ENCODE peak calls at places on chromosomes 7 and 10, in four cellular contexts. B is kidney, N is dorsolateral prefrontal cortex, R is cardiac muscle cell. Z is an unnamed sample.

GRCh38 chr10:110356628-110357245 is 52.0 kb upstream of the SMNDC1 start:
- DNase-seq in B (peak), R (no peak), N (no peak), Z (no peak)

GRCh38 chr7:127677433-127678230 is 25.6 kb downstream of the SND1 start:
- DNase-seq in N (no peak), R (no peak), B (no peak), Z (no peak)

GRCh38 chr7:74527842-74528241 is 74.1 kb downstream of the GTF2IRD1 start:
- DNase-seq in B (no peak), R (no peak), N (no peak), Z (no peak)

GRCh38 chr10:93458821-93459257 is 23.3 kb downstream of the MYOF start:
- DNase-seq in B (peak), N (no peak), R (peak), Z (no peak)

GRCh38 chr7:142313528-142313927 is 55.7 kb upstream of the PRSS58 start:
- DNase-seq in B (no peak), N (no peak), R (no peak), Z (no peak)

GRCh38 chr10:48454302-48455054 is 148.0 kb downstream of the MAPK8 start:
- DNase-seq in B (peak), N (no peak), R (peak), Z (peak)

GRCh38 chr7:126715076-126715475 is 537.7 kb downstream of the GRM8 start:
- DNase-seq in N (no peak), R (no peak), B (no peak), Z (no peak)

GRCh38 chr7:66921918-66922486 is 977 bp downstream of the TMEM248 start:
- DNase-seq in B (no peak), R (peak), N (no peak), Z (no peak)

GRCh38 chr10:131830446-131831130 is 70.2 kb upstream of the PPP2R2D start:
- DNase-seq in R (peak), B (peak), N (no peak), Z (peak)

GRCh38 chr7:128812514-128813168 is 17.6 kb upstream of the FLNC start:
- DNase-seq in N (no peak), R (no peak), B (no peak), Z (no peak)

GRCh38 chr10:101778781-101779543 is 3.0 kb upstream of the FGF8 start:
- DNase-seq in B (peak), R (peak), N (no peak), Z (peak)

GRCh38 chr7:124171068-124171467 is 138.2 kb upstream of the TMEM229A start:
- DNase-seq in R (peak), N (peak), B (no peak), Z (no peak)

GRCh38 chr10:44925811-44926760 is 14.9 kb downstream of the TMEM72 start:
- DNase-seq in B (no peak), R (no peak), N (no peak), Z (no peak)

GRCh38 chr10:70247360-70247759 is 14.1 kb upstream of the PPA1 start:
- DNase-seq in N (no peak), B (no peak), R (no peak), Z (no peak)

GRCh38 chr10:68553138-68553537 is 7.0 kb upstream of the TET1 start:
- DNase-seq in N (no peak), R (no peak), B (no peak), Z (no peak)

GRCh38 chr10:59887972-59888640 is 18.2 kb downstream of the CCDC6 start:
- DNase-seq in B (no peak), N (no peak), R (no peak), Z (no peak)

GRCh38 chr7:44048031-44048795 is 3.7 kb downstream of the DBNL start:
- DNase-seq in N (no peak), B (no peak), R (no peak), Z (peak)

DNA sequence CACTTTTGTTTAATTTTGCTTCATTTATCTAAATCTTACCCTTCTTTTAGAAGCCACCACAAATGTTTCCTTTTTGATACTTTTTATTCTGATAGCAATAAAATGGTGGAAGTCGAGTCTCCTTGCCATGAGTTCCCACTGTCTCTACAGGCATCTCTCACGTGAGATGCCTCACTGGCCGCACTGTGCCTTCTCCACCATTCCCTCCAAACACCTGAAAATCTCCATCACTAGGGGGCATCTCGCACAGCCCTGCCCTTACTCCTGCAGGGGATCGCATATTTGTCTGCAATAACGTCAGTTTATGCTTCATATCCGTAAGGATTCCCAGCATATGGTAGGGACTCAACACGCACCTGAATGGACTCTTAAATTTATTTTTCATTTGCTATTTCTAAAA is 56.3 kb upstream of the NCAPG2 start:
- DNase-seq in R (no peak), B (no peak), N (no peak), Z (no peak)
- TF ChIP-seq CTCF in R (peak), B (no peak), N (no peak), Z (no peak)

DNA sequence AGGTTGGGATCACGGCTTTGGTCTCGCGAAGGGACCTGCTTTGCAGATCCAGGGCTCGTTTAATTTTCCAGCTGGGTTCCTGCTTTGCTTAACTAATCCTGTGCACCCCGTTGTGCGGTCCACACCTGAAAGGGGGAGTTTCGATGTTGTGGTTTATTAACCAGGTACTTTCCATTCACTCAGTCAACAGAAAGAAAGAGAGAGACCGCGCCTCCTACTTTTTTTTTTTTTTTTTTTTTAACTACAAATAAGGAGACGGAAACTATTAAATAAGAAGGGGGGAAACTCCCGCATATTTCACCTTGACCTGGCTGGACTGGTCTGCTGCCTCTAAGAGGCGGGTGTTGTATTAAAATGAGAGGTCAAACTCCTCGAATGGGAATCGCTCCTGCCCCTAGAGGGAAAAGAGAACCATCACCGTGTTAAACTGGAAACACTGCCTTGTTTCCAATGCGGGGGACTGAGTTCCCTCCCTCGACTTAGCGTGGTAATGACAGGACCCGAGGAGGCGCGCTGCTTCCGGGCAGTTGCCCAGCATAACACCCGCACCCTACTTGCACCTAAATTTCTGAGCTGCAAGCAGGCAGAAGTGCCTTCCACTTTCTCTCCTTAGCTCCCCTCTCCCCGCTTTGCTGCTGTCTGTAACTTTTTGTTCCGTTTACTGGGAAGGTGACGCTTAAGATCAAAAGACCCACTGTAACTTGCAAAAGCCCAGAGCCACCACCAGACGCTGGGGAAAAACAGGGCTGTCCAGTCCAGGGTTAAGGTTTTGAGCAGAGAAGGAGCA is 1.1 kb upstream of the ITGB8 start:
- DNase-seq in B (peak), N (peak), R (peak), Z (peak)
- TF ChIP-seq CTCF in B (no peak), N (peak), R (peak), Z (peak)

DNA sequence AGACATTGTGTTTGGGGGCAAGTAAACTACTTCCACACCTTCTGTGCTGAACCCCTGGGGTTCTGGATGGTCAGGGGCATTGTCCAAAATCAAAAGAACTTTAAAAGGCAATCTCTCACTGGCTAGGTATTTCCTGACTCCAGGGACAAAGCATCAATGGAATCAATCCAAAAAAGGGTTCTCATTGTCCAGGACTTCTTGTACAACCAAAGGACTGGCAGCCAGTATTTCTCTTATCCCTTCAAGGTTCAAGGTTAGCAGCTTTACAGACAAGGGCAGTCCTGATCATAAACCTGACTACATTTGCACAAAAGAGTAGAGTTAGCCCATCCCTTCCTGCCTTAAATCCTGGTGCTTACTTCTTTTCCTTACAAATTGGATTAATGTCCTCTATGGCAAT is 24.0 kb downstream of the SRPK2 start:
- DNase-seq in B (no peak), R (no peak), N (no peak), Z (no peak)
- TF ChIP-seq CTCF in B (no peak), R (no peak), N (no peak), Z (no peak)

GRCh38 chr10:96560970-96561887 is 25.6 kb downstream of the TM9SF3 start:
- DNase-seq in R (no peak), N (no peak), B (no peak), Z (no peak)

GRCh38 chr10:96560489-96560888 is 26.3 kb downstream of the TM9SF3 start:
- DNase-seq in N (no peak), B (no peak), R (no peak), Z (no peak)

GRCh38 chr10:96556003-96556402 is 30.8 kb downstream of the TM9SF3 start:
- DNase-seq in R (peak), B (no peak), N (no peak), Z (no peak)
- TF ChIP-seq CTCF in R (peak), B (no peak), N (peak), Z (peak)

DNA sequence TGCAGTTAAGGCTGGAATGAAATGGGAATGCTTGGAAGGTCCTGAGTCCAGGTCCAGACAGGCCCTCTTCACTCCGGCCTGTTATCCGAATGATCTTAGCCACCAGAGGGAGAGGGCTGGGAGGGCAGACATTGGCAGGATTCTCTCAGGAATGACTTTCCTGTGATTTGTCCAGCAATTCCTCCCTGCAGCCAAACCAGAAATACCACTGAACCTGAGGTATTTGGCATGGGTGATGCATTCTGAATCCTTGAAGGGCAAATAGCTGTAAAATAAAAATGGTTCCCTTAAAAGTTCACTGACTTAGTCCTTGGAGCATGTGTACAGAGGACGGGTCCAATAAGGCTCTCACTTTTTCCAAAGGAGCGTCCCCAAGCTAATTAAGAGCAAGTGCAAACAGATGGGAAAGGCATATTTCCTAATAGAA is 77.5 kb upstream of the HABP2 start:
- DNase-seq in B (no peak), N (no peak), R (no peak), Z (no peak)
- TF ChIP-seq CTCF in B (no peak), N (no peak), R (no peak), Z (no peak)

DNA sequence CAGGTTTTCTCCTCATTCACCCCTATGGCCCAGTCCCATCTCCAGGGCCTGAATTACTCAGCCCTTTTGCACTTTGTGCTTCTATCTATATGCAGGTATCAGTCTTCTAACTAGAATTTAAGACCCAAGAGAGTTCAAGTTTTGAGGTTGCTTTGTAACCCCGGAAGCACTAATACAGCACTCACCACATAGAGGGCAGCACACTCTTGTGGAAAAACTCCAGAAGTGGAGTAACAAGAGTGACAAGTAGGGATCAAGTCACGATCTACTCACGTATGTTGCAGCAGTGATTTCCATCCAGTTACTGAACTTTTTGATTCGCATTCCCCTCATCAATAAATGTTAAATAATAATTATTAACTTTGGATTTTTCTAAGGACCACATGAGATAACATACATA is 151.0 kb downstream of the CHCHD3 start:
- DNase-seq in N (no peak), B (no peak), R (peak), Z (no peak)
- TF ChIP-seq CTCF in N (peak), B (peak), R (peak), Z (no peak)

DNA sequence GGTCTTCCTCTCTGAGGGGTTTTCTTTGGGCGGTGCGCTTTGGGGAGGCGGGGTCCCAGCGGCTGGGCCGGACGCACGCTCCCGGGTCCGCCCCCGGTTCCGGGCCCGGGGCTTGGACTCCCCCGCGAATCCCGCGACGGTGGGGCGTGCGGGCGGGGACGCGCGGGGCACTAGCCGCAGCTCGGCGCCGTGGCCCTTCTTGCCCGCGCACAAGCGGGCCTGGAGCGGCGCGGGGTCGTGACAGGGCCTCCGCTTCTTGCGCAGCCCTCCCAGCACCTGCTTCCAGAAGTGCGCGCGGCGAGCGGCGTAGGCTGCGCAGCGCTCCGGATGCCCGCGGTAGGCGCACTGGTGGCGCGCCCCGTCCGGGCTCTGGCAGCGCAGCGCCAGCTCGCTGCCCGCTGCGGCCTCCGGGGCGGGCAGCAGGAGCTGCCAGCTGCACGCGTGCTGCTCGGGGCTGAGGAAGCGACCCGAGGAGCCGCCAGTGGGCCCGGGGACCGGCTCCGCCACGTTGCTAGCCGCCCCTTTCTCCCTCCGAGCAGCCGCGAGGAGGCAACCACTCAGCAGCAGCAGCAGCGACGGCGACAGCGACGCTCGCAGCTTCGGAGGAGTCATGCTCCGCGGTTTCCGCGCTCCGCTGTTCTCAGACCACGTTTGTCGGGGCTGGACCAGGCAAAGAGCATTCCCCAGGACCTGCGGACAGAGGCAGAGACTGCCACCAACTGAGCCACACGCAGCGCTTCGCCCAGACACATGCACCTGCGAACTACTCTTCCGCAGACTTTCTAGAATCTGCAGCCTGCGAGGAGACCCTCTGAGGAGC is 718 bp downstream of the FGFBP3 start:
- DNase-seq in N (peak), R (peak), B (peak), Z (peak)
- TF ChIP-seq CTCF in N (peak), R (peak), B (peak), Z (peak)